ENCODE peak calls at places on chromosomes 12 and 14, in four cellular contexts. D is tibial artery, Y is lower leg skin, R is activated B cell treated with CpG ODN at 0.5 μM for 24 hours. J is an unnamed sample.

GRCh38 chr12:18165422-18165871 is 75.5 kb upstream of the RERGL start:
- DNase-seq in D (no peak), Y (no peak), R (no peak), J (no peak)

GRCh38 chr14:59481407-59482119 is 2.6 kb downstream of the L3HYPDH start:
- DNase-seq in D (no peak), Y (no peak), R (no peak), J (no peak)

GRCh38 chr12:7134371-7135166 is 4.4 kb downstream of the CLSTN3 start:
- DNase-seq in D (no peak), Y (no peak), R (no peak), J (no peak)

GRCh38 chr14:38405851-38406630 is 150.1 kb upstream of the CLEC14A start:
- DNase-seq in D (no peak), Y (no peak), R (no peak), J (no peak)

GRCh38 chr12:25903603-25904245 is 54.8 kb upstream of the RASSF8 start:
- DNase-seq in D (no peak), Y (no peak), R (no peak), J (no peak)

GRCh38 chr12:12403264-12404248 is 46.7 kb downstream of the BORCS5 start:
- DNase-seq in D (no peak), Y (no peak), R (no peak), J (no peak)

GRCh38 chr12:92608418-92609091 is 94.2 kb upstream of the PLEKHG7 start:
- DNase-seq in D (no peak), Y (no peak), R (no peak), J (no peak)

GRCh38 chr12:130557876-130558770 is 158.0 kb downstream of the RIMBP2 start:
- DNase-seq in D (no peak), Y (no peak), R (no peak), J (no peak)

GRCh38 chr12:50924439-50925341 is 27.7 kb upstream of the HIGD1C start:
- DNase-seq in D (peak; percentile 98), Y (peak; percentile 97), R (peak; percentile 49), J (peak; percentile 80)

GRCh38 chr12:107560194-107560905 is 125.2 kb upstream of the PWP1 start:
- DNase-seq in D (no peak), Y (peak; percentile 37), R (no peak), J (no peak)

GRCh38 chr14:55938249-55938791 is 179.9 kb upstream of the PELI2 start:
- DNase-seq in D (no peak), Y (no peak), R (no peak), J (no peak)

GRCh38 chr14:99566009-99566389 is 38.0 kb downstream of the CCDC85C start:
- DNase-seq in D (no peak), Y (no peak), R (no peak), J (no peak)

GRCh38 chr12:25962932-25963525 is 4.5 kb downstream of the RASSF8 start:
- DNase-seq in D (no peak), Y (no peak), R (no peak), J (no peak)

GRCh38 chr12:126704609-126705008 is 1562.4 kb upstream of the TMEM132C start:
- DNase-seq in D (no peak), Y (no peak), R (no peak), J (no peak)

GRCh38 chr12:107327783-107328182 is 234.4 kb upstream of the CRY1 start:
- DNase-seq in D (no peak), Y (no peak), R (no peak), J (no peak)

GRCh38 chr12:127272864-127273263 is 994.1 kb upstream of the TMEM132C start:
- DNase-seq in D (no peak), Y (no peak), R (no peak), J (no peak)

GRCh38 chr12:57479376-57480115 is at the start of gene ARHGAP9:
- DNase-seq in D (no peak), Y (no peak), R (peak; percentile 48), J (no peak)

GRCh38 chr14:72792051-72792788 is 101.7 kb downstream of the DPF3 start:
- DNase-seq in D (peak; percentile 62), Y (peak; percentile 57), R (no peak), J (no peak)

GRCh38 chr14:39025810-39026627 is 77.0 kb downstream of the SEC23A start:
- DNase-seq in D (no peak), Y (no peak), R (no peak), J (no peak)

GRCh38 chr12:54135621-54136027 is 53.2 kb downstream of the SMUG1 start:
- DNase-seq in D (no peak), Y (no peak), R (no peak), J (no peak)

GRCh38 chr12:26948309-26948708 is 10.0 kb downstream of the FGFR1OP2 start:
- DNase-seq in D (no peak), Y (no peak), R (no peak), J (no peak)

GRCh38 chr12:30847259-30847658 is 79.3 kb upstream of the TSPAN11 start:
- DNase-seq in D (no peak), Y (no peak), R (no peak), J (no peak)

GRCh38 chr12:53795927-53796326 is 44.1 kb upstream of the CISTR start:
- DNase-seq in D (no peak), Y (no peak), R (no peak), J (no peak)

GRCh38 chr14:32203928-32204357 is 874 bp upstream of the RNU6-8 start:
- DNase-seq in D (no peak), Y (no peak), R (no peak), J (no peak)

GRCh38 chr14:77622562-77622961 is 6.1 kb upstream of the SPTLC2 start:
- DNase-seq in D (no peak), Y (no peak), R (no peak), J (no peak)

GRCh38 chr12:30792085-30792484 is 37.3 kb upstream of the CAPRIN2 start:
- DNase-seq in D (no peak), Y (no peak), R (no peak), J (no peak)

GRCh38 chr14:22630486-22630885 is 13.7 kb downstream of the OR6J1 start:
- DNase-seq in D (no peak), Y (no peak), R (no peak), J (no peak)

GRCh38 chr12:108962256-108962655 is 58.6 kb downstream of the SVOP start:
- DNase-seq in D (no peak), Y (no peak), R (no peak), J (no peak)

GRCh38 chr14:99784508-99784907 is 8.7 kb upstream of the EML1 start:
- DNase-seq in D (no peak), Y (peak; percentile 60), R (no peak), J (no peak)

GRCh38 chr12:67697443-67697842 is 48.9 kb downstream of the DYRK2 start:
- DNase-seq in D (no peak), Y (no peak), R (no peak), J (no peak)

GRCh38 chr12:116066381-116067230 is 210.9 kb downstream of the MED13L start:
- DNase-seq in D (peak; percentile 33), Y (no peak), R (peak; percentile 34), J (no peak)

GRCh38 chr14:64706552-64707193 is 2.4 kb downstream of the PLEKHG3 start:
- DNase-seq in D (peak; percentile 17), Y (peak; percentile 81), R (no peak), J (no peak)

GRCh38 chr12:107131832-107132616 is 38.7 kb upstream of the CRY1 start:
- DNase-seq in D (no peak), Y (no peak), R (no peak), J (no peak)

GRCh38 chr12:109723311-109723791 is 9.7 kb downstream of the FAM222A start:
- DNase-seq in D (no peak), Y (no peak), R (no peak), J (no peak)

GRCh38 chr14:44981198-44981597 is 19.2 kb downstream of the TOGARAM1 start:
- DNase-seq in D (no peak), Y (no peak), R (no peak), J (no peak)

GRCh38 chr12:8742501-8742900 is 44.7 kb downstream of the RIMKLB start:
- DNase-seq in D (no peak), Y (no peak), R (no peak), J (no peak)
- TF ChIP-seq CTCF in D (no peak), Y (no peak), R (no peak), J (no peak)

DNA sequence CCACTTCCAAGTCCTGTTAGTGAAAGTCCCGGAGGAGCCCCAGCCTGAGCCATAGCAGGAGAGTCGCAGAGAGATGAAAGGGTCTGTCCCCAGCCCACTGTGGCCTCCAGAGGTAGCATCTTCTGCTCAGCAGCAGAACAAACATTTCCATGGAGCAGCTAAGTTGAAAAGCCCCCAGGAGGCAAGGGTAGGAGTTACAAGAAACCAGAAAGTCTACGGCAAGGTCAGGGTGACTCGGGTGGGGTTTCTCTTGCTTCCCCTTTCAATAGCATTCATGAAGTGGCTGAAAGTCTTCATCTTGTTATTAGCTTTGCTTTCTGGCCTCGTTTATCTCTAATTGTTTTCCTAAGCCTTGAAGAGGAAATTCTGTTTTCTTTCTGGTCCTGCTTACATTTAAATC is 151.2 kb upstream of the DIO3 start:
- DNase-seq in D (no peak), Y (no peak), R (no peak), J (no peak)
- TF ChIP-seq CTCF in D (no peak), Y (no peak), R (no peak), J (no peak)

DNA sequence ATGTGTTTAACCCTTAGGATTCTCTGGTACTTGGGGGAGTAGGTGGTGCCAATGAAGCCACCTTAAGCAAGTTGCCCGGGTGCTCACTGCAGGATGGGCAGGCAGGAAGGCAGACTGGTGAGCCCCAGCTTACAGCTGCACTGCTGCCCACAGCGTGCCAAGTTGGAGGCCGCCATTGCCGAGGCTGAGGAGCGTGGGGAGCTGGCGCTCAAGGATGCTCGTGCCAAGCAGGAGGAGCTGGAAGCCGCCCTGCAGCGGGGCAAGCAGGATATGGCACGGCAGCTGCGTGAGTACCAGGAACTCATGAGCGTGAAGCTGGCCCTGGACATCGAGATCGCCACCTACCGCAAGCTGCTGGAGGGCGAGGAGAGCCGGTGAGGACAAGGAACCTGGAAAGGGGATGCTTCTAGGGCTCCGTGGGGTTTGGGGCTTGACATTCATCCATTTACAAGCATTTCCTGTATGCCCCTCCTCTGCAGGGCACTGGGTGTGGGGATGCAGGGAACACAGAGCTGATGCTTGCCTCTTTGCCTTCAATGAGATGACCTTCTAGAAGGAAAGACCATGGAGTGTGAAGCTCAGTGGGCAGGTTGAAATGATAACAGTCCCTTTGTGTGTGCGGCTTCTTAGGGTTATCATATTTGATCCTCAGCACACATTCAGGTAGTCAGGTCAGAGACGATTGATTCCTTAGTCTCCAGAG is 12.4 kb downstream of the KRT7 start:
- DNase-seq in D (no peak), Y (peak; percentile 84), R (no peak), J (no peak)
- TF ChIP-seq CTCF in D (no peak), Y (no peak), R (no peak), J (no peak)

DNA sequence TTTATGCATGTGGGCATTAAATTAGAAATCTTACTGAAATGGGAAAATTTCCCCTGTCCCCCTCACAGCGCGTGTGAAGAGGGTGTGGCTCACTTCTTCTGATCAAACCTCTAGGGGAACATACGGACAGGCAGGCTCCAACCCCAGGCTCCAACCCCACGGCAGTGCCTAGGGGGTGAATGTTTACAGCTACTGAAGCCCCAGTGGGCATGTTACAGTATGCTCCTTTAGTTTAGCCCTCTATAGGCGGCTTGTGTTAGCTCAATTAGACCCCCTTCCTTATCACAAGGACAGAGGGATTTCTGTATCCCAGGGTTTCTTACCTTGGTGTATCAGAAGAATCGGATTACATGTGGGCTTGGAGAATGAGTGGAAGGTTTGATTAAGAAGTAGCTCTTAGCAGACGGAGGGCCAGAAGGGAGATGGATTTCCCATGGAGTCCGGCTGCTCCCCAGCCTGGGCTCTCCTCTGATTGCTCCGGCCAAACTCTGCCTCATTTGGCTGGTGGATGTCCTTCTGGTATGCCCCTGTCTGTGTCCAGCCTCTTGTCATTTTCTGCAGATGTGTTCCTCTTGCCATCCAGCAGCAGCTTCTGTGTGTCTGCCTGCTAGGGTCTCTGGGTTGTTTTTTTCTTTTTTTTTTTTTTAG is 223.7 kb downstream of the TMTC2 start:
- DNase-seq in D (no peak), Y (no peak), R (no peak), J (no peak)
- TF ChIP-seq CTCF in D (no peak), Y (no peak), R (no peak), J (no peak)